ENCODE peak calls at places on chromosomes 16 and 17, in ten cellular contexts. N is heart left ventricle, D is psoas muscle, Q is PC-9, S is adrenal gland, A is astrocyte of the spinal cord, T is GM06990, K is body of pancreas, R is thoracic aorta, Y is choroid plexus epithelial cell. U is an unnamed sample.

GRCh38 chr16:86911311-86911999 is 333.1 kb downstream of the FOXL1 start:
- DNase-seq in R (no peak), A (no peak), T (no peak), S (no peak), K (no peak), Q (no peak), Y (no peak), N (no peak), D (no peak), U (no peak)

GRCh38 chr16:58262592-58262991 is 32.2 kb downstream of the PRSS54 start:
- DNase-seq in R (no peak), D (no peak), S (no peak), N (no peak), Y (no peak), A (no peak), Q (no peak), T (no peak), K (no peak), U (no peak)

GRCh38 chr16:66458853-66459252 is 31.8 kb downstream of the BEAN1 start:
- DNase-seq in T (no peak), A (no peak), D (no peak), N (no peak), Y (no peak), K (no peak), R (no peak), S (no peak), Q (no peak), U (no peak)

GRCh38 chr17:18966831-18967624 is 15.1 kb downstream of the SLC5A10 start:
- DNase-seq in S (no peak), Y (peak), D (no peak), A (peak), T (no peak), Q (no peak), R (no peak), N (no peak), K (no peak), U (no peak)

GRCh38 chr17:16406742-16407674 is 8.4 kb upstream of the TRPV2 start:
- DNase-seq in T (peak), N (peak), S (no peak), R (no peak), K (peak), D (peak), Q (no peak), A (peak), Y (no peak), U (peak)

GRCh38 chr17:38883592-38884526 is 14.0 kb downstream of the LASP1 start:
- DNase-seq in S (no peak), Y (peak), T (no peak), A (peak), N (peak), D (no peak), R (no peak), Q (no peak), K (no peak), U (no peak)

GRCh38 chr17:69884361-69884760 is 190.7 kb upstream of the KCNJ16 start:
- DNase-seq in D (no peak), Y (peak), S (no peak), T (no peak), A (no peak), K (no peak), N (no peak), R (no peak), Q (no peak), U (no peak)

GRCh38 chr16:30485818-30486436 is 13.4 kb downstream of the ITGAL start:
- DNase-seq in N (no peak), K (no peak), T (no peak), D (no peak), A (peak), R (no peak), Q (no peak), S (no peak), Y (peak), U (no peak)

GRCh38 chr17:38881600-38882191 is 11.8 kb downstream of the LASP1 start:
- DNase-seq in R (no peak), Y (peak), K (peak), A (peak), S (peak), T (no peak), Q (no peak), N (peak), D (peak), U (peak)

GRCh38 chr16:87108941-87109340 is 208.3 kb downstream of the C16orf95 start:
- DNase-seq in T (no peak), Y (peak), A (no peak), K (no peak), N (no peak), D (no peak), Q (no peak), S (no peak), R (no peak), U (no peak)

GRCh38 chr17:77829871-77830799 is 128.4 kb upstream of the TNRC6C start:
- DNase-seq in T (no peak), K (peak), N (peak), Y (peak), Q (no peak), S (peak), A (peak), R (peak), D (peak), U (no peak)

GRCh38 chr17:1522626-1523025 is 6.2 kb upstream of the INPP5K start:
- DNase-seq in N (no peak), Y (no peak), D (no peak), A (no peak), K (no peak), R (no peak), T (no peak), S (no peak), Q (no peak), U (no peak)

GRCh38 chr17:10120749-10121148 is 77.7 kb downstream of the GAS7 start:
- DNase-seq in D (no peak), N (no peak), Q (no peak), Y (peak), S (no peak), A (no peak), R (no peak), T (no peak), K (no peak), U (no peak)

GRCh38 chr16:89401641-89402445 is 88.5 kb downstream of the ANKRD11 start:
- DNase-seq in D (no peak), Y (peak), T (no peak), Q (no peak), A (peak), R (no peak), N (no peak), K (no peak), S (no peak), U (no peak)

GRCh38 chr17:81189670-81190530 is 23.9 kb upstream of the AATK start:
- DNase-seq in N (no peak), K (peak), R (no peak), D (peak), Q (no peak), S (no peak), T (no peak), Y (peak), A (no peak), U (no peak)

GRCh38 chr16:16029431-16030011 is 80.1 kb downstream of the ABCC1 start:
- DNase-seq in D (no peak), K (no peak), T (no peak), S (no peak), A (no peak), N (no peak), Y (peak), R (no peak), Q (peak), U (no peak)

GRCh38 chr17:65885484-65885883 is 306.4 kb downstream of the CEP112 start:
- DNase-seq in D (no peak), S (no peak), N (no peak), Y (no peak), K (no peak), T (no peak), A (no peak), R (no peak), Q (no peak), U (no peak)

GRCh38 chr17:8871081-8871581 is 3.7 kb upstream of the PIK3R6 start:
- DNase-seq in Q (no peak), S (no peak), A (no peak), R (no peak), Y (no peak), N (no peak), D (no peak), T (no peak), K (no peak), U (no peak)

GRCh38 chr16:2813661-2814288 is 3.3 kb upstream of the PRSS21 start:
- DNase-seq in A (no peak), Y (no peak), D (no peak), R (no peak), N (no peak), S (no peak), K (no peak), T (no peak), Q (no peak), U (no peak)

GRCh38 chr16:84603115-84603816 is 14.6 kb downstream of the COTL1 start:
- DNase-seq in Q (no peak), N (peak), Y (peak), A (peak), T (no peak), R (peak), K (peak), S (peak), D (peak), U (no peak)

GRCh38 chr16:56425439-56425832 is at the start of gene AMFR:
- DNase-seq in S (peak), Q (peak), R (no peak), Y (peak), N (peak), D (peak), K (peak), T (peak), A (peak), U (peak)

GRCh38 chr17:47719411-47720152 is 13.5 kb upstream of the TBX21 start:
- DNase-seq in K (no peak), D (no peak), N (no peak), Q (peak), R (no peak), S (no peak), T (peak), A (peak), Y (peak), U (peak)

GRCh38 chr16:65315004-65315398 is 193.1 kb upstream of the CDH11 start:
- DNase-seq in T (no peak), A (peak), Y (no peak), N (peak), S (peak), Q (no peak), D (peak), K (peak), R (peak), U (no peak)

GRCh38 chr16:85861095-85861825 is 37.7 kb upstream of the IRF8 start:
- DNase-seq in S (no peak), Y (no peak), R (no peak), T (no peak), A (no peak), N (no peak), D (no peak), K (no peak), Q (no peak), U (no peak)

GRCh38 chr16:50547340-50547865 is 793 bp upstream of the NKD1 start:
- DNase-seq in N (peak), Q (no peak), K (peak), S (peak), A (peak), R (no peak), Y (peak), T (peak), D (peak), U (peak)
- H3K4me3 ChIP-seq in N (peak), Q (peak), K (peak), S (no peak), A (peak), R (peak), Y (peak), T (peak), D (peak), U (peak)

DNA sequence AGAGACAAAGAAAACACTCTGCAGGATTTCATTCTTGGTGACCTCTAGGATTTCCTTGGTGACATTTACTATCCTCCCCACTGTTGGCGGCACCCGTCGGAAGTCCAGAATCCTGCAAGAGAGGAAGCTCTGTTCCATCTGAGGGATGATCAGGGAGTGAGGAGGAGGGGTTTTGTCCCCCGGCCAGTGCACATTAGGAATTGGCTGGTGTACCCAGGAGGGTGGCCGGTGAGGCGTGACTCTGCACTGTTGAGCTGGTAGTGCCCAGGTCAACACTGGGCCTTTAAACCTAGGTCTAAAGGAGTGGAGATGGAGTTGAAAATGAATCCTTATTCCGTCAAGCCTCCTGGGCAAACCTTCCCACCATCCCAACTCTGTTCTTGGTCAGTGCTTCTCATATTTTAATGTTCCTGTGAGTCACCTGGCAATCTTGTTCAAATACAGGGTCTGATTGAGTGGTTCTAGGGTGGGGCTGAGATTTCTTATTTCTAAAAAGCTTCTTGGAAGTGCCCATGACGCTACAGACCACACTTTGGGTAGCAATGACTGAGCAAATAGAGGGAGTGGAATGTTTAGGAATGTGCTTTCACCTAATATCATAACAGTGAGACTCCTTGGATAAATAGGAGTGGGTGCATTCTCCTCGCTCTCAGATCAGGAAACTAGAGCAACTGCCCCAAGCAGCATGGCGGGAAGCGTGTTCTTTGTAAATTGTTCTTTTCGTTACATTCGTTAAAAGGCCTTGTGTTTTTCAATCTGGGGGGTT is 30.7 kb downstream of the PRKAR1A start:
- DNase-seq in Q (peak), A (no peak), K (no peak), T (no peak), Y (no peak), D (no peak), N (no peak), S (no peak), R (no peak), U (no peak)
- H3K4me3 ChIP-seq in Q (no peak), A (no peak), K (no peak), T (no peak), Y (no peak), D (no peak), N (no peak), S (no peak), R (no peak), U (no peak)

DNA sequence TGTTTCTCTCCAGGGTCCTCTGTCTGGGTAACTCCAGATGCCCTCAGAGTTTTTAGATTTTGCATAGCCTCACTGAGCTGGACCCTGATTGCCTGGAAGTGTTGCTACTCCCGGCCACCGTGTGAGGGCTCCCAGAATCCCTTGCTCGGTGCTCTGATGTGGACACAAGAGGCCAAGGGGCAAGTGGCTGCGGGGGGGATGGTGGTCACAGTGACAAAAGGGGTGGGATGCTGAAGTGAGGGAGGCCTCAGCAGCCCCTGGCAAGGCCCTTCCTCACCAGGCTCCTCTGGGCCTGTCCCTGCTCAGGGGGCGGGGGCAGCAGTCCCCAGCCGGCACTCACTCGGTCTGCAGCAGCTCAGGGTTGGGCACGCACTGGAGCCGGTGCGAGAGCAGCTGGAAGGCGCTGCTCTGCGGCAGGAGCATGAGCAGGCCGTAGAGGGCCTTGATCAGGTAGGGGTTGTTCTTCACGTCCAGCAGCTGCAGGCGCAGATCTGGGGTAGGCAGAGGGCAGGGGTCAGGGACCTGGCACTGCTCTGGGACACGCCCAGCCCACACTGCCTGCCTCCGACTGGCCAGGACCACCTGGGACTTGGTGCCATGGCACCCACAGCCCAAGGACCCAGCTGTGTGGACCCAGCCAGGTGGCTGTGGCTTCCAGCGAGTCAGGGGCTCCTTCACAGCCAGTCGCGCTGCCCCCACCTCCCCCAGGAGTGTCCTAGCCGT is 6.8 kb upstream of the MTSS2 start:
- DNase-seq in D (peak), T (no peak), Q (no peak), N (no peak), A (no peak), S (no peak), R (no peak), Y (no peak), K (no peak), U (no peak)
- H3K4me3 ChIP-seq in D (no peak), T (no peak), Q (no peak), N (no peak), A (no peak), S (no peak), R (no peak), Y (no peak), K (no peak), U (no peak)

GRCh38 chr17:63549289-63549945 is 860 bp upstream of the DCAF7 start:
- DNase-seq in R (no peak), K (no peak), T (no peak), D (no peak), Q (no peak), Y (no peak), A (no peak), N (no peak), S (no peak), U (no peak)

GRCh38 chr17:63552211-63552610 is 1.9 kb downstream of the DCAF7 start:
- DNase-seq in T (no peak), Y (peak), K (no peak), Q (no peak), R (no peak), A (no peak), N (no peak), D (no peak), S (no peak), U (no peak)

GRCh38 chr17:63549946-63550815 is at the start of gene DCAF7:
- DNase-seq in S (peak), Q (peak), T (peak), K (peak), D (peak), N (peak), Y (peak), A (peak), R (peak), U (peak)

GRCh38 chr17:63547083-63547523 is 3.2 kb upstream of the DCAF7 start:
- DNase-seq in S (no peak), A (no peak), T (no peak), D (no peak), N (no peak), K (no peak), R (no peak), Y (no peak), Q (no peak), U (no peak)

DNA sequence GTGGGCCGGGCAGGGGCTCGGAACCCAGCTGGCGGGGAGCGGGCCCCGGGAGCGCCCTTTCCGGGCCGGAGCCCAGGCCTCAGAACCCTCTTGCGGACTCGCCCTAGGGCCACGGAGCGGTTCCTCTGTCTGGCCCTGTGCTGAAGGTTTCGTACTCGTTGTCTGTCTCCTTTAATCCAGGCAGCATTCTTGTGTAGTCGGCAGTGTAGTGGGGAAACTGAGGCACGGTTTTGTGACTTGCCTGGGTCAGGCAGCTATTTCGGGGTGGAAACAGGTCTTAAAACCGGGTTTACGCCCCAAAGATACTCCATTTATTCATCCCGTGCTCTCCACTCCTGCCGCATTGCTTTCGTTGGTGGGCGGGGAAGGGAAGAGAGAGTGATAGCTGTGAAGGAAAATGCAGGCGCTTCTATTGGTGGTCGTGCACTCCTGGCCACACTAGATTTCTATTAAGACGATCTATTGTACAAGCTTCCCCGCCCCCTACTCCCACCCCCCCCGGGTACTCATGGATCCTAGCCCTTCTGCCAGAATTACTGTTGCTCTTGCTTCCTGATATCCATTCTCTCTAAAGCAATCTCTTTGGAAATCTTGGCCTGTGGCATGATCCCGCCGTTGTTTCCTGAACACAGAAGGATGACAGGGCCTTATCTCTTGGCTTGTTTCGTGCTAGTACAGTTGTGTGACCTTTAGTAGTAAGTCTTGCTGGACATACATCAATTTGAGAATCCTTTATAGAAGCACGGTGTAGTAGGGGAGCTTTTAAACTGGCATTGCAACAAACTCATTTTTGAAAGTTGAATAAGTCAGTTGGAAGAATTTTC is 751 bp downstream of the DCAF7 start:
- DNase-seq in Q (no peak), Y (peak), K (peak), S (peak), T (no peak), D (no peak), R (no peak), N (no peak), A (peak), U (peak)
- H3K4me3 ChIP-seq in Q (peak), Y (peak), K (peak), S (peak), T (peak), D (peak), R (peak), N (peak), A (peak), U (peak)

GRCh38 chr16:81730090-81731051 is 48.7 kb upstream of the PLCG2 start:
- DNase-seq in Y (peak), N (peak), K (peak), Q (peak), T (peak), A (peak), D (peak), S (peak), R (peak), U (peak)
- H3K4me3 ChIP-seq in Y (peak), N (peak), K (no peak), Q (no peak), T (peak), A (peak), D (peak), S (no peak), R (peak), U (peak)

U was measured in GM12865.